ENCODE peak calls at places on chromosomes 7 and 10, in eight cellular contexts. S, G, Y, L, H, J, D and F are unnamed samples.

GRCh38 chr7:88217675-88218427 is 2.0 kb downstream of the SRI start:
- DNase-seq in H (no peak), G (no peak), S (no peak), L (no peak), Y (no peak), D (no peak), J (no peak), F (no peak)

GRCh38 chr10:3774814-3775670 is 10.0 kb downstream of the KLF6 start:
- DNase-seq in Y (no peak), G (no peak), S (no peak), J (no peak), D (peak), H (no peak), L (no peak), F (peak)

GRCh38 chr7:47333959-47334358 is 248.0 kb downstream of the TNS3 start:
- DNase-seq in H (no peak), S (no peak), J (no peak), L (no peak), D (no peak), Y (no peak), G (no peak), F (no peak)

GRCh38 chr7:77482015-77482414 is 55.1 kb upstream of the PTPN12 start:
- DNase-seq in D (peak), S (no peak), H (no peak), L (no peak), Y (no peak), J (no peak), G (no peak), F (no peak)

GRCh38 chr7:106744507-106745180 is 83.7 kb upstream of the CCDC71L start:
- DNase-seq in G (no peak), S (no peak), L (no peak), Y (no peak), J (no peak), D (no peak), H (no peak), F (no peak)

GRCh38 chr10:94279835-94280709 is 82.7 kb downstream of the NOC3L start:
- DNase-seq in D (peak), L (peak), S (peak), G (peak), Y (peak), J (peak), H (peak), F (peak)

GRCh38 chr10:32000937-32001336 is 55.3 kb downstream of the KIF5B start:
- DNase-seq in D (no peak), H (no peak), J (no peak), S (no peak), G (no peak), L (no peak), Y (no peak), F (peak)

GRCh38 chr10:73905256-73906018 is 5.5 kb upstream of the PLAU start:
- DNase-seq in Y (no peak), L (no peak), S (no peak), D (no peak), J (no peak), G (no peak), H (no peak), F (no peak)

GRCh38 chr10:84668186-84668763 is 339.9 kb downstream of the CCSER2 start:
- DNase-seq in H (no peak), J (no peak), S (no peak), Y (no peak), G (no peak), D (no peak), L (no peak), F (no peak)

GRCh38 chr10:131404886-131405285 is 93.4 kb upstream of the TCERG1L start:
- DNase-seq in G (no peak), D (no peak), L (no peak), H (no peak), J (no peak), S (no peak), Y (no peak), F (no peak)

GRCh38 chr7:77315102-77315501 is 101.0 kb downstream of the GSAP start:
- DNase-seq in G (no peak), S (no peak), H (no peak), L (no peak), Y (no peak), D (peak), J (no peak), F (no peak)

GRCh38 chr10:34768261-34768971 is 46.7 kb downstream of the PARD3 start:
- DNase-seq in Y (no peak), D (peak), H (no peak), L (no peak), G (no peak), S (no peak), J (no peak), F (peak)

GRCh38 chr10:131511391-131511790 is 199.9 kb upstream of the TCERG1L start:
- DNase-seq in D (no peak), H (no peak), G (no peak), L (no peak), Y (no peak), S (no peak), J (no peak), F (no peak)

GRCh38 chr10:122688293-122688989 is 11.2 kb downstream of the C10orf120 start:
- DNase-seq in H (no peak), D (peak), S (no peak), J (no peak), Y (no peak), L (no peak), G (no peak), F (no peak)

GRCh38 chr7:79011921-79012320 is 441.5 kb downstream of the MAGI2 start:
- DNase-seq in S (no peak), G (no peak), D (no peak), J (no peak), H (no peak), L (no peak), Y (no peak), F (no peak)

GRCh38 chr7:44880317-44881018 is 4.9 kb downstream of the PURB start:
- DNase-seq in H (no peak), J (no peak), Y (no peak), D (no peak), L (no peak), G (no peak), S (no peak), F (no peak)

GRCh38 chr10:100697070-100697469 is 48.3 kb upstream of the PAX2 start:
- DNase-seq in H (no peak), Y (no peak), G (no peak), J (no peak), S (no peak), D (peak), L (no peak), F (peak)

GRCh38 chr10:112382539-112383235 is 8.8 kb downstream of the ACSL5 start:
- DNase-seq in L (no peak), Y (no peak), D (no peak), S (no peak), G (no peak), J (no peak), H (no peak), F (no peak)

GRCh38 chr7:85068796-85069195 is 118.1 kb downstream of the SEMA3D start:
- DNase-seq in L (no peak), Y (no peak), D (peak), H (no peak), J (no peak), S (no peak), G (no peak), F (peak)